ENCODE peak calls at places on chromosomes 16 and 17, in nine cellular contexts. Q is K562, W is cardiac muscle cell, J is ovary, K is fibroblast of lung, T is lung, R is heart right ventricle, C is foreskin fibroblast, U is chondrocyte. G is an unnamed sample.

GRCh38 chr16:11354733-11355574 is 9.7 kb downstream of the RMI2 start:
- DNase-seq in C (peak), R (no peak), Q (peak), K (peak), U (no peak), W (peak), J (peak), T (no peak), G (peak)

GRCh38 chr16:64364894-64365293 is 757.0 kb downstream of the CDH11 start:
- DNase-seq in R (no peak), W (no peak), C (no peak), K (peak), Q (no peak), J (no peak), T (no peak), U (no peak), G (no peak)

GRCh38 chr17:43839670-43840101 is 6.7 kb upstream of the MPP3 start:
- DNase-seq in Q (peak), U (no peak), K (no peak), T (no peak), J (no peak), W (no peak), R (no peak), C (no peak), G (no peak)

GRCh38 chr17:1188812-1189211 is 9.0 kb upstream of the ABR start:
- DNase-seq in K (peak), R (peak), Q (no peak), U (no peak), T (peak), W (peak), C (peak), J (peak), G (peak)

GRCh38 chr17:37736428-37736827 is 8.4 kb downstream of the HNF1B start:
- DNase-seq in U (no peak), C (no peak), T (no peak), R (no peak), W (no peak), K (no peak), J (no peak), Q (no peak), G (no peak)

GRCh38 chr16:85418978-85419491 is 194.1 kb upstream of the GSE1 start:
- DNase-seq in Q (no peak), J (peak), K (no peak), C (no peak), U (peak), T (no peak), R (no peak), W (no peak), G (no peak)

GRCh38 chr16:68028996-68029395 is 5.9 kb downstream of the DUS2 start:
- DNase-seq in T (no peak), W (no peak), Q (no peak), R (no peak), J (no peak), C (no peak), U (no peak), K (no peak), G (no peak)

GRCh38 chr16:66503612-66504011 is 46.3 kb downstream of the TK2 start:
- DNase-seq in R (no peak), T (no peak), W (no peak), K (no peak), C (no peak), J (no peak), Q (no peak), U (no peak), G (no peak)

GRCh38 chr16:67468731-67469130 is 12.2 kb downstream of the ATP6V0D1 start:
- DNase-seq in J (no peak), C (no peak), W (no peak), Q (no peak), K (no peak), R (no peak), U (no peak), T (no peak), G (no peak)

GRCh38 chr17:67212716-67213417 is 32.1 kb downstream of the HELZ start:
- DNase-seq in W (peak), Q (no peak), R (no peak), U (no peak), C (peak), K (peak), J (no peak), T (no peak), G (peak)

GRCh38 chr17:43372273-43372911 is 26.4 kb upstream of the ARL4D start:
- DNase-seq in Q (no peak), R (no peak), U (no peak), W (peak), K (no peak), J (peak), T (no peak), C (no peak), G (peak)

GRCh38 chr17:60079401-60079861 is 710 bp upstream of the HEATR6 start:
- DNase-seq in U (no peak), R (no peak), K (peak), C (no peak), W (peak), J (no peak), T (no peak), Q (peak), G (peak)

GRCh38 chr17:8838551-8839095 is 28.9 kb downstream of the PIK3R6 start:
- DNase-seq in J (no peak), U (no peak), R (no peak), Q (no peak), C (no peak), K (no peak), W (no peak), T (no peak), G (no peak)

GRCh38 chr17:1658100-1658499 is 8.4 kb upstream of the RILP start:
- DNase-seq in Q (peak), U (no peak), W (no peak), J (no peak), C (no peak), K (no peak), T (no peak), R (no peak), G (no peak)

GRCh38 chr16:48499822-48500440 is 110.0 kb downstream of the N4BP1 start:
- DNase-seq in C (peak), T (no peak), W (peak), U (no peak), Q (no peak), R (no peak), J (peak), K (peak), G (peak)

GRCh38 chr17:50469671-50470305 is 1.1 kb upstream of the CHAD start:
- DNase-seq in R (no peak), T (no peak), W (no peak), U (no peak), C (no peak), Q (no peak), J (no peak), K (no peak), G (no peak)

GRCh38 chr16:83315271-83315670 is 492.5 kb upstream of the HSBP1 start:
- DNase-seq in U (no peak), J (no peak), R (no peak), W (no peak), C (no peak), Q (no peak), T (no peak), K (peak), G (peak)

GRCh38 chr17:51152766-51153209 is 571 bp upstream of the NME1 start:
- DNase-seq in U (no peak), W (peak), Q (no peak), R (no peak), T (no peak), K (peak), J (peak), C (no peak), G (peak)

GRCh38 chr16:56871172-56871593 is 6.2 kb downstream of the SLC12A3 start:
- DNase-seq in R (no peak), Q (peak), K (peak), U (no peak), W (peak), T (no peak), J (peak), C (peak), G (peak)

GRCh38 chr16:81836279-81837054 is 57.4 kb downstream of the PLCG2 start:
- DNase-seq in K (no peak), R (no peak), Q (no peak), W (no peak), C (no peak), T (no peak), U (no peak), J (no peak), G (no peak)

GRCh38 chr17:44146375-44147346 is 4.9 kb downstream of the HROB start:
- DNase-seq in K (no peak), Q (no peak), U (no peak), T (no peak), R (no peak), C (no peak), J (no peak), W (no peak), G (no peak)

GRCh38 chr16:12097523-12098428 is 121.2 kb downstream of the SNX29 start:
- DNase-seq in T (peak), W (peak), Q (peak), R (no peak), K (peak), U (no peak), J (peak), C (no peak), G (peak)

GRCh38 chr17:21233581-21234337 is 19.5 kb downstream of the NATD1 start:
- DNase-seq in W (no peak), K (no peak), U (no peak), R (no peak), C (no peak), T (no peak), Q (no peak), J (no peak), G (no peak)

GRCh38 chr17:74850914-74851313 is 8.8 kb downstream of the GRIN2C start:
- DNase-seq in T (no peak), W (no peak), C (no peak), K (no peak), J (no peak), U (no peak), R (no peak), Q (no peak), G (no peak)

GRCh38 chr17:65697661-65698060 is 136.2 kb upstream of the AXIN2 start:
- DNase-seq in W (no peak), R (no peak), T (no peak), K (peak), U (no peak), J (no peak), Q (no peak), C (no peak), G (no peak)

GRCh38 chr16:57743458-57743857 is 7.9 kb downstream of the KATNB1 start:
- DNase-seq in C (no peak), Q (no peak), R (no peak), U (no peak), K (no peak), T (no peak), J (no peak), W (no peak), G (no peak)

GRCh38 chr16:84503751-84504395 is 586 bp downstream of the MEAK7 start:
- DNase-seq in Q (peak), K (peak), C (peak), J (no peak), U (peak), W (no peak), T (no peak), R (no peak), G (peak)

GRCh38 chr17:46744441-46744840 is 74.1 kb downstream of the WNT3 start:
- DNase-seq in K (no peak), C (no peak), Q (no peak), U (no peak), W (no peak), R (no peak), T (no peak), J (no peak), G (no peak)
- TF ChIP-seq CTCF in K (no peak), C (no peak), Q (no peak), U (no peak), W (no peak), R (no peak), T (no peak), J (no peak), G (no peak)

GRCh38 chr17:81537856-81538555 is 9.8 kb downstream of the FSCN2 start:
- DNase-seq in K (no peak), C (no peak), U (no peak), R (no peak), J (no peak), T (no peak), Q (no peak), W (no peak), G (no peak)
- TF ChIP-seq CTCF in K (no peak), C (no peak), U (peak), R (no peak), J (no peak), T (no peak), Q (no peak), W (no peak), G (no peak)

DNA sequence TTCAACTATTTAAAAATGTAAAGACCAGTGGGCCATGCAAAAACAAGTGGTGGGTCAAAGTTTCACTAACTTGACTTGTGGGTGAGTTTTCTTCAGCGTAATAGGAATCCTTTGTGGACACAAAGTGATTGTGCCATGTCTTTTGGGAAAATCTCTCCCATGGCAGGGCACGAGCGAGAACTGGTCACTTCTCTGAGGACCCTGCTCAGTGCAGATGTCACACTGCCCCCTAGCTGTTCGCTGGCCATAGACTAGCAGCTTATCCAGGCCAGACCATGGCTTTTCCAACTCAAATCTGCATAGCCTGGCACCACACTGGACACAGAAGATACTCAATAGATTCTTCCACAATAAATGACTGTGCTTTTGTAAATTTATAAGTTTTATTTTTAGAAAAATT is 306.0 kb upstream of the CCL2 start:
- DNase-seq in U (no peak), J (no peak), W (no peak), K (peak), Q (peak), T (no peak), C (no peak), R (no peak), G (no peak)
- TF ChIP-seq CTCF in U (no peak), J (no peak), W (peak), K (no peak), Q (peak), T (no peak), C (no peak), R (no peak), G (no peak)

GRCh38 chr17:41918392-41919164 is at the start of gene ACLY:
- DNase-seq in U (peak), K (peak), C (peak), T (peak), R (peak), J (peak), W (peak), Q (peak), G (peak)
- TF ChIP-seq CTCF in U (no peak), K (no peak), C (no peak), T (no peak), R (no peak), J (no peak), W (no peak), Q (no peak), G (no peak)

GRCh38 chr16:79247386-79247785 is 353.2 kb downstream of the MAF start:
- DNase-seq in Q (no peak), J (no peak), K (no peak), C (no peak), R (no peak), T (no peak), W (no peak), U (no peak), G (no peak)
- TF ChIP-seq CTCF in Q (no peak), J (no peak), K (no peak), C (no peak), R (no peak), T (no peak), W (no peak), U (no peak), G (no peak)

DNA sequence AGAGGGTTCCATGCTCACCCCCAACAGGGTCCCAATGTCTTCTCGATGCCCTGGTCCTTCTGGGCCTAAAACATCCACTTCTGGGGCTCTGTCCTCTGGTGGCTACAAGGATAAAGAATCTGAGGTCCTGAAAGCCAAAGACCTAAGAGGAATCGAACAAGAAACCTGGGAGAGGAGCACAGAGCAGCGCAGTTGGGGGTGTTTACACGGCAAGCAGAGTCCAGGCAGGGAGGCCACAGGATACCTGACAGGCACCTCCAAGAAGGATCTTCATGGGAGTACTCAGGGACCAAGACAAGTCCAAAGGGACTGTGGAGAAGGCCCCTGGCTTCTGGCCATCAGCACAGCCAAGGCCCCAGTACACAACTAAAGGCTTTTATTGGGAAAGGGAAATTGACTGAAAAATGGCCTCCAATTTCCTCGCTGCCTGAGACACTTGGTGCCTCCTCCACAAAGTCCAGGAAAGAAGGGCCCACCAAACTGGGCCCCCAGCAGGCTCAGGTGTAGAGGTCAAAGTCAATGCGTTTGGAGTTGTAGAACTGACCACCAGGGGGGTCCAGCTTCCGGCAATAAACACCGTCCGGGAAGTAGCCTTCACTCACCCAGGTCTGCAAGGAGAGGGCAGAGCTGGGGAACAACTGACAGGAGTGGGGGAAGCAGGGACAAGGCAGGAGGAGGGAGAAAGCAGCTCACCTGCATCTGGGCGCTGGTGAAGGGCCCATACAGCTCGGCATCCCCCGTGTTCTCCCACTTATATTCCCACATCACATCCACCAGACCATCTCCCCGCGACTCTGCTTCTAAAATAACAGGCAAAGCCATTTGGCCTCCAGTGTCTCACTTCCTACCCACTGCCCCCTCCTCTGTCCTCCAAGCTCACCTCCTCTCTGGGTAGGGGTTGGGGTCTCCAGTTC is 2.4 kb downstream of the CD2BP2 start:
- DNase-seq in C (no peak), W (no peak), R (no peak), Q (peak), U (peak), K (no peak), T (no peak), J (no peak), G (no peak)
- TF ChIP-seq CTCF in C (no peak), W (peak), R (no peak), Q (peak), U (peak), K (no peak), T (no peak), J (no peak), G (peak)

GRCh38 chr16:73713817-73714495 is 582.7 kb upstream of the PSMD7 start:
- DNase-seq in T (no peak), K (no peak), U (no peak), J (no peak), C (no peak), W (peak), R (peak), Q (peak), G (peak)
- TF ChIP-seq CTCF in T (no peak), K (peak), U (peak), J (no peak), C (peak), W (peak), R (no peak), Q (peak), G (peak)

GRCh38 chr16:46714797-46715591 is 25.5 kb downstream of the ORC6 start:
- DNase-seq in R (no peak), J (no peak), W (no peak), T (no peak), K (no peak), Q (no peak), U (no peak), C (no peak), G (no peak)

GRCh38 chr16:46712911-46713310 is 23.5 kb downstream of the ORC6 start:
- DNase-seq in K (no peak), R (no peak), T (no peak), U (no peak), J (no peak), Q (no peak), W (no peak), C (no peak), G (no peak)

GRCh38 chr16:46717692-46718091 is 28.2 kb downstream of the ORC6 start:
- DNase-seq in C (no peak), Q (no peak), R (no peak), K (no peak), W (no peak), J (no peak), T (no peak), U (no peak), G (no peak)

GRCh38 chr16:46713634-46714033 is 24.2 kb downstream of the ORC6 start:
- DNase-seq in U (no peak), K (no peak), W (no peak), T (no peak), J (no peak), Q (no peak), C (no peak), R (no peak), G (no peak)

GRCh38 chr16:46715769-46716305 is 26.4 kb downstream of the ORC6 start:
- DNase-seq in K (peak), R (peak), J (no peak), C (no peak), Q (no peak), W (peak), T (no peak), U (no peak), G (peak)
- TF ChIP-seq CTCF in K (no peak), R (no peak), J (no peak), C (no peak), Q (no peak), W (no peak), T (no peak), U (no peak), G (no peak)

G was measured in cardiac fibroblast.